ENCODE peak calls at places on chromosome 18, in six cellular contexts. One of them, this sample, is unnamed.

GRCh38 chr18:78721281-78721949 is 258.2 kb upstream of the SALL3 start:
- DNase-seq in HCT116: no peak
- DNase-seq in adrenal gland: no peak
- DNase-seq in body of pancreas: no peak
- DNase-seq in breast epithelium: no peak
- DNase-seq in endothelial cell of umbilical vein: no peak
- DNase-seq in this sample: no peak

GRCh38 chr18:30486856-30487255 is 555.7 kb downstream of the DSC3 start:
- DNase-seq in HCT116: no peak
- DNase-seq in adrenal gland: no peak
- DNase-seq in body of pancreas: no peak
- DNase-seq in breast epithelium: no peak
- DNase-seq in endothelial cell of umbilical vein: no peak
- DNase-seq in this sample: no peak

GRCh38 chr18:76874643-76875389 is 52.5 kb downstream of the ZNF236 start:
- DNase-seq in HCT116: peak
- DNase-seq in adrenal gland: no peak
- DNase-seq in body of pancreas: no peak
- DNase-seq in breast epithelium: no peak
- DNase-seq in endothelial cell of umbilical vein: no peak
- DNase-seq in this sample: peak

GRCh38 chr18:12317664-12318333 is 9.8 kb downstream of the TUBB6 start:
- DNase-seq in HCT116: no peak
- DNase-seq in adrenal gland: no peak
- DNase-seq in body of pancreas: no peak
- DNase-seq in breast epithelium: no peak
- DNase-seq in endothelial cell of umbilical vein: no peak
- DNase-seq in this sample: peak

GRCh38 chr18:36578871-36579270 is 249.9 kb downstream of the TPGS2 start:
- DNase-seq in HCT116: no peak
- DNase-seq in adrenal gland: no peak
- DNase-seq in body of pancreas: no peak
- DNase-seq in breast epithelium: no peak
- DNase-seq in endothelial cell of umbilical vein: no peak
- DNase-seq in this sample: no peak

GRCh38 chr18:3213231-3214059 is 6.3 kb downstream of the MYOM1 start:
- DNase-seq in HCT116: no peak
- DNase-seq in adrenal gland: no peak
- DNase-seq in body of pancreas: peak
- DNase-seq in breast epithelium: no peak
- DNase-seq in endothelial cell of umbilical vein: peak
- DNase-seq in this sample: peak

GRCh38 chr18:42915240-42915791 is 200.2 kb downstream of the RIT2 start:
- DNase-seq in HCT116: no peak
- DNase-seq in adrenal gland: no peak
- DNase-seq in body of pancreas: no peak
- DNase-seq in breast epithelium: no peak
- DNase-seq in endothelial cell of umbilical vein: no peak
- DNase-seq in this sample: no peak

GRCh38 chr18:10660485-10660884 is 134.7 kb downstream of the NAPG start:
- DNase-seq in HCT116: no peak
- DNase-seq in adrenal gland: no peak
- DNase-seq in body of pancreas: peak
- DNase-seq in breast epithelium: no peak
- DNase-seq in endothelial cell of umbilical vein: no peak
- DNase-seq in this sample: no peak

GRCh38 chr18:23838233-23838632 is 149.0 kb downstream of the LAMA3 start:
- DNase-seq in HCT116: no peak
- DNase-seq in adrenal gland: no peak
- DNase-seq in body of pancreas: no peak
- DNase-seq in breast epithelium: no peak
- DNase-seq in endothelial cell of umbilical vein: no peak
- DNase-seq in this sample: no peak

GRCh38 chr18:71485578-71485977 is 1058.6 kb downstream of the CBLN2 start:
- DNase-seq in HCT116: no peak
- DNase-seq in adrenal gland: no peak
- DNase-seq in body of pancreas: no peak
- DNase-seq in breast epithelium: no peak
- DNase-seq in endothelial cell of umbilical vein: no peak
- DNase-seq in this sample: peak

GRCh38 chr18:45266023-45266422 is 349.3 kb upstream of the SLC14A2 start:
- DNase-seq in HCT116: no peak
- DNase-seq in adrenal gland: no peak
- DNase-seq in body of pancreas: no peak
- DNase-seq in breast epithelium: no peak
- DNase-seq in endothelial cell of umbilical vein: no peak
- DNase-seq in this sample: no peak

GRCh38 chr18:23243178-23243577 is 107.9 kb downstream of the CABLES1 start:
- DNase-seq in HCT116: no peak
- DNase-seq in adrenal gland: no peak
- DNase-seq in body of pancreas: no peak
- DNase-seq in breast epithelium: no peak
- DNase-seq in endothelial cell of umbilical vein: no peak
- DNase-seq in this sample: peak

GRCh38 chr18:11649839-11650238 is 39.2 kb upstream of the GNAL start:
- DNase-seq in HCT116: no peak
- DNase-seq in adrenal gland: no peak
- DNase-seq in body of pancreas: no peak
- DNase-seq in breast epithelium: no peak
- DNase-seq in endothelial cell of umbilical vein: no peak
- DNase-seq in this sample: no peak

GRCh38 chr18:10035306-10035991 is 121.6 kb downstream of the VAPA start:
- DNase-seq in HCT116: no peak
- DNase-seq in adrenal gland: no peak
- DNase-seq in body of pancreas: peak
- DNase-seq in breast epithelium: peak
- DNase-seq in endothelial cell of umbilical vein: no peak
- DNase-seq in this sample: no peak

GRCh38 chr18:12085786-12086185 is 7.9 kb upstream of the ANKRD62 start:
- DNase-seq in HCT116: no peak
- DNase-seq in adrenal gland: no peak
- DNase-seq in body of pancreas: no peak
- DNase-seq in breast epithelium: no peak
- DNase-seq in endothelial cell of umbilical vein: no peak
- DNase-seq in this sample: no peak

GRCh38 chr18:37124511-37124910 is 295.6 kb downstream of the KIAA1328 start:
- DNase-seq in HCT116: no peak
- DNase-seq in adrenal gland: no peak
- DNase-seq in body of pancreas: no peak
- DNase-seq in breast epithelium: no peak
- DNase-seq in endothelial cell of umbilical vein: no peak
- DNase-seq in this sample: no peak

GRCh38 chr18:79611040-79611681 is 68.4 kb upstream of the CTDP1 start:
- DNase-seq in HCT116: peak
- DNase-seq in adrenal gland: no peak
- DNase-seq in body of pancreas: peak
- DNase-seq in breast epithelium: no peak
- DNase-seq in endothelial cell of umbilical vein: peak
- DNase-seq in this sample: no peak

GRCh38 chr18:67514465-67514864 is 2.1 kb downstream of the DSEL start:
- DNase-seq in HCT116: no peak
- DNase-seq in adrenal gland: no peak
- DNase-seq in body of pancreas: no peak
- DNase-seq in breast epithelium: no peak
- DNase-seq in endothelial cell of umbilical vein: no peak
- DNase-seq in this sample: no peak

GRCh38 chr18:61199131-61199903 is 133.9 kb upstream of the CDH20 start:
- DNase-seq in HCT116: no peak
- DNase-seq in adrenal gland: no peak
- DNase-seq in body of pancreas: no peak
- DNase-seq in breast epithelium: no peak
- DNase-seq in endothelial cell of umbilical vein: no peak
- DNase-seq in this sample: no peak

GRCh38 chr18:812673-813404 is 797 bp upstream of the YES1 start:
- DNase-seq in HCT116: peak
- DNase-seq in adrenal gland: peak
- DNase-seq in body of pancreas: peak
- DNase-seq in breast epithelium: peak
- DNase-seq in endothelial cell of umbilical vein: peak
- DNase-seq in this sample: peak

GRCh38 chr18:49814147-49814499 is 790 bp upstream of the ACAA2 start:
- DNase-seq in HCT116: no peak
- DNase-seq in adrenal gland: peak
- DNase-seq in body of pancreas: peak
- DNase-seq in breast epithelium: peak
- DNase-seq in endothelial cell of umbilical vein: peak
- DNase-seq in this sample: peak

GRCh38 chr18:5162111-5162510 is 34.9 kb downstream of the AKAIN1 start:
- DNase-seq in HCT116: no peak
- DNase-seq in adrenal gland: no peak
- DNase-seq in body of pancreas: no peak
- DNase-seq in breast epithelium: no peak
- DNase-seq in endothelial cell of umbilical vein: no peak
- DNase-seq in this sample: no peak

DNA sequence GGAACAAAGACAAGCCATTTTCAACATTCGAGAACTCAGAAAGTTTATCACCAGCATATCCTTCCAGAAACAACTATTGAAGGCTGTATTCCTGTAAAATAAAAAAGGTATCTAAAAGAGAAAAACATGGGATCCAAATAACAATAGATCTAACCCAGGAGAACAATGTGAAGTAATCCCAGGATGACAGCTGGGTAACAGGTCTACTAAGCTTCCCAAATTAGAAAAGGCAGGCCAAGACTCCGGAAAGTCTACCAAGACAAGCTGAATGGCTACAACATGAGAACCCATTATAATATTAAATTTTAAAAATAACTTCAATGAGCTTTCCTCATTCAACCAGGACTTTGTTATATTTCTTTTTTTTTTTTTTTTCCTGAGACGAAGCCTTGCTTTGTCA is 6.5 kb downstream of the PIAS2 start:
- DNase-seq in HCT116: no peak
- DNase-seq in adrenal gland: no peak
- DNase-seq in body of pancreas: no peak
- DNase-seq in breast epithelium: no peak
- DNase-seq in endothelial cell of umbilical vein: no peak
- DNase-seq in this sample: no peak
- TF ChIP-seq POLR2A in HCT116: no peak
- TF ChIP-seq POLR2A in adrenal gland: no peak
- TF ChIP-seq POLR2A in body of pancreas: no peak
- TF ChIP-seq POLR2A in breast epithelium: no peak
- TF ChIP-seq POLR2A in endothelial cell of umbilical vein: no peak
- TF ChIP-seq POLR2A in this sample: no peak

DNA sequence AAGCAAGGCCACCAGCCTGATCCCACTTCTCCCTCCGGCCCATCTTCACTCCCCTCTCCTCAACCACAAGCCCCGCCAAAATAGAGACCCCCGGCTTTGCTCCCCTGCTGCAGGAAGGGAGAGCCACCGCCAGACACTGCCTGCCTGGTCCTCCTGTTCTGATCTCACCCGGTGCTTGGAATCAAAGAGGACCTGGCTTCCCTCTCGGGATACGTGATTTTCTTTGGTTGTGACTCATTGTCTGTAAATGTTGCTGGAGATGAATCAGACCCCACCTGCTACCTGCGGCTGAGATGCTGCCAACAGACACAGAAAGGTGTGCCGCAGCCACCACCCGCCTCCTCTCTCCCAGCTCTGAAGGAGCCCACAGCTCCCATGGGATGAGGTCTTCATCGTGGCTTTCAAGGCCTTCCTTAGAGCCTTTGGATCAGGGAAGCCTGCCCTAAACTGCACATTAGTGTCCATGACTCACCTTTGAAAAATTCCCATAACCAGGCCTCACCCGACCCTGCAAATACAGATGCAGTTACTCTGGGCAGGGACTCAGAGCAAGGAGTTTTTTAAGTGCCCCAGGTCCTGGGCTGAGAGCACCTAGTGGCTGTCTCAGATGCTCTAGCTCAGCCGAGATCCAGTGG is 79.4 kb upstream of the ZNF532 start:
- DNase-seq in HCT116: peak
- DNase-seq in adrenal gland: no peak
- DNase-seq in body of pancreas: peak
- DNase-seq in breast epithelium: peak
- DNase-seq in endothelial cell of umbilical vein: peak
- DNase-seq in this sample: no peak
- TF ChIP-seq CTCF in HCT116: peak
- TF ChIP-seq CTCF in adrenal gland: no peak
- TF ChIP-seq CTCF in body of pancreas: no peak
- TF ChIP-seq CTCF in breast epithelium: peak
- TF ChIP-seq CTCF in endothelial cell of umbilical vein: no peak
- TF ChIP-seq CTCF in this sample: no peak

DNA sequence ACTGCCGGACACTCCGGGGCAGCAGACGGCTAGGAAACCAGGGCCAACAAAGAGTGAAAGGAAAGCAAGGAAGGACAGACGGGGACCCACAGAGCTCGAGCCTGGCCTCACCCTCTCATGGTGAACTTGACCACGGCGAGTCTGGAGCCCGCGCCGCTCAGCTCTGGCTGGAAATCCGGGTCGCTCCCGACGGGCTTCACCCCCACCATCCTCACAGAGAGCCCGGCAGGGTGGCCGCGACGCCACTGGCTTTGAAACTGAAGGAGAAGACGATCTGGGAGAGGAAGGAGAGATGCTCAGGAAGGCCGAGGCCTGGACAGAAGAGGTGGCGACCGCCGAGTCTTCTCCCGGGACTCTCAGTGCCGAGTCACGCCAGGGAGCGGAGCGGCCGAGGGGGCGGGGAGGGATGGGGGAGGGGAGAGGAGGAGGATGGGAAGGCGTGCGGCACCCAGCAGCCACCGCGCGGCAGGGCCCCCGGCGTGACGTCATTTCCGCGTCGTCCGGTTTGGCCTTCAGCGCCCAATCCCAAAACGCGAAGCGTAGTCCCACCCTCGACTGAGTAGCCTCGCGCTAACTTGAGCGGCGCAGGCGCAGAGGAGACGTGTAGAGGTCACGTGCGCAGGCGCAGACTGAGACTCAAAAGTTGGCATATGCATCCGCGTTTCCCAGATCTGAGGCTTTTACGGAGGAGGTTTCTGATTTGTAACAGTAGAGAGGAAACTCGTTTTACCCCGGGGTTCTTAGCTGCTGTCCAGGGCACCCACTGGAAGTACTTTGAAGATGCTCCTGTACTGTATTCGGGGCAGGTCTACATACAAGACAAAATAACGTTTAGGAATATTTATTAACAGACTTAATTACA is at the start of gene TXNL1:
- DNase-seq in HCT116: peak
- DNase-seq in adrenal gland: peak
- DNase-seq in body of pancreas: peak
- DNase-seq in breast epithelium: peak
- DNase-seq in endothelial cell of umbilical vein: peak
- DNase-seq in this sample: peak
- TF ChIP-seq POLR2A in HCT116: peak
- TF ChIP-seq POLR2A in adrenal gland: peak
- TF ChIP-seq POLR2A in body of pancreas: peak
- TF ChIP-seq POLR2A in breast epithelium: peak
- TF ChIP-seq POLR2A in endothelial cell of umbilical vein: peak
- TF ChIP-seq POLR2A in this sample: peak

DNA sequence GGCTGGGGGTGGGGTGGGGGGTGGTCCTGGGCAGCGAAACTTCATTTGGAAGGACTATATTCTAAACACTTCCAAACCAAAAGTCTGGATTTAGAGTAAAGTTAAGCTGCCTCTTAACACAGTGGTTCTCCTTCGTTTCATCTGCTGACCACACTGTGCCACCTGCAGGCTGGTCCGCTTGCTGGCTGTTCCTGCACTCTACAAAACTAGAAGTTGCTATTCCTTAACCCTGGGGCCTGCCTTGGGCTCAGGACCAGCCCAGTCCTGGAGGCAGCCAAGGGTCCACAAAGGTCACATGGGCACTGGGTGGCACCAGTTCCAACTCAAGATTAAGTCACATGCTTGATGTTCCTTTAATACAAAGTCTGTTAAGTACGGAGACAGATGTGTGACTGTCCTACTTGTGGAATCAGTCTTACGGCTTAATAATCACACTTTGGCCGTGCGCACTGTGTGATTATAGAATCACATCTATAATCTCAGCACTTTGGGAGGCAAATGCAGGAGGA is 195.4 kb downstream of the FAM210A start:
- DNase-seq in HCT116: peak
- DNase-seq in adrenal gland: peak
- DNase-seq in body of pancreas: peak
- DNase-seq in breast epithelium: peak
- DNase-seq in endothelial cell of umbilical vein: peak
- DNase-seq in this sample: peak
- TF ChIP-seq CTCF in HCT116: peak
- TF ChIP-seq CTCF in adrenal gland: peak
- TF ChIP-seq CTCF in body of pancreas: peak
- TF ChIP-seq CTCF in breast epithelium: peak
- TF ChIP-seq CTCF in endothelial cell of umbilical vein: peak
- TF ChIP-seq CTCF in this sample: peak